ENCODE peak calls at places on chromosomes 1 and 21, in seven cellular contexts. Z, U, B, V, S, P and H are unnamed samples.

GRCh38 chr1:34829250-34829649 is 30.3 kb downstream of the SMIM12 start:
- DNase-seq in Z (no peak), S (peak), U (no peak), P (no peak), V (no peak), B (no peak), H (no peak)

GRCh38 chr1:234326493-234327366 is 46.5 kb upstream of the COA6 start:
- DNase-seq in U (peak), P (peak), Z (peak), S (peak), B (peak), V (peak), H (peak)

GRCh38 chr1:29831500-29832117 is 595.3 kb downstream of the PTPRU start:
- DNase-seq in B (no peak), P (no peak), U (no peak), Z (no peak), S (peak), V (no peak), H (no peak)

GRCh38 chr1:115976900-115977480 is 677 bp downstream of the SLC22A15 start:
- DNase-seq in Z (no peak), U (no peak), S (no peak), P (no peak), V (no peak), B (no peak), H (peak)

GRCh38 chr1:41806472-41807155 is 112.1 kb downstream of the HIVEP3 start:
- DNase-seq in Z (no peak), P (no peak), S (no peak), B (no peak), U (no peak), V (no peak), H (no peak)

GRCh38 chr1:184691719-184692324 is 62.8 kb downstream of the EDEM3 start:
- DNase-seq in S (no peak), P (peak), V (peak), B (no peak), U (peak), Z (peak), H (peak)

GRCh38 chr1:59570524-59570923 is 244.2 kb upstream of the HOOK1 start:
- DNase-seq in B (no peak), V (no peak), S (no peak), U (no peak), Z (peak), P (peak), H (no peak)

GRCh38 chr1:103371234-103371633 is 154.3 kb upstream of the RNPC3 start:
- DNase-seq in P (peak), V (no peak), U (no peak), Z (peak), S (no peak), B (no peak), H (peak)

GRCh38 chr1:116178837-116179236 is 67.6 kb downstream of the MAB21L3 start:
- DNase-seq in B (no peak), U (no peak), S (no peak), V (no peak), P (no peak), Z (no peak), H (no peak)

GRCh38 chr1:19209439-19209989 is 552 bp downstream of the UBR4 start:
- DNase-seq in U (no peak), B (no peak), V (peak), P (peak), Z (peak), S (no peak), H (peak)

GRCh38 chr1:210621712-210622111 is 293.0 kb downstream of the HHAT start:
- DNase-seq in Z (no peak), B (no peak), S (no peak), P (no peak), V (no peak), U (no peak), H (no peak)

GRCh38 chr1:20663365-20663764 is 2.2 kb upstream of the DDOST start:
- DNase-seq in P (no peak), V (no peak), S (no peak), U (no peak), B (no peak), Z (no peak), H (no peak)

GRCh38 chr1:99639408-99639807 is 6.5 kb upstream of the PALMD start:
- DNase-seq in P (no peak), V (no peak), U (no peak), B (no peak), S (no peak), Z (no peak), H (no peak)

GRCh38 chr1:95005584-95005983 is 67.2 kb downstream of the ALG14 start:
- DNase-seq in P (peak), S (no peak), Z (no peak), B (no peak), V (no peak), U (no peak), H (no peak)

GRCh38 chr1:198623920-198624647 is 14.8 kb upstream of the PTPRC start:
- DNase-seq in V (no peak), S (no peak), B (no peak), U (no peak), Z (peak), P (peak), H (no peak)

GRCh38 chr1:171300401-171300800 is 13.6 kb upstream of the FMO4 start:
- DNase-seq in Z (no peak), V (no peak), P (no peak), U (no peak), S (no peak), B (no peak), H (no peak)

GRCh38 chr1:210828996-210829596 is 304.9 kb downstream of the KCNH1 start:
- DNase-seq in V (no peak), B (no peak), S (no peak), P (no peak), Z (peak), U (no peak), H (no peak)

GRCh38 chr21:45288441-45288841 is 746 bp upstream of the POFUT2 start:
- DNase-seq in B (peak), V (no peak), U (no peak), P (no peak), S (no peak), Z (no peak), H (no peak)

GRCh38 chr1:93670141-93670540 is 11.5 kb downstream of the BCAR3 start:
- DNase-seq in Z (peak), U (no peak), S (no peak), V (no peak), P (peak), B (no peak), H (no peak)

GRCh38 chr1:156247460-156248322 is at the start of gene PAQR6:
- DNase-seq in U (peak), S (peak), Z (no peak), B (peak), P (no peak), V (no peak), H (no peak)

GRCh38 chr1:97758589-97759057 is 162.2 kb downstream of the DPYD start:
- DNase-seq in V (no peak), S (no peak), Z (no peak), P (peak), U (no peak), B (no peak), H (no peak)

GRCh38 chr1:95039360-95040031 is 33.3 kb downstream of the ALG14 start:
- DNase-seq in P (peak), S (no peak), B (no peak), U (no peak), V (peak), Z (peak), H (peak)

GRCh38 chr1:206693592-206693991 is 8.9 kb downstream of the MAPKAPK2 start:
- DNase-seq in B (no peak), Z (peak), S (no peak), P (peak), V (no peak), U (no peak), H (no peak)

GRCh38 chr1:185155600-185156320 is 993 bp downstream of the TRMT1L start:
- DNase-seq in S (no peak), V (no peak), P (peak), Z (peak), U (peak), B (no peak), H (peak)

GRCh38 chr1:119139393-119139792 is 1.1 kb downstream of the WARS2 start:
- DNase-seq in B (no peak), S (no peak), U (no peak), P (no peak), Z (no peak), V (peak), H (no peak)

GRCh38 chr1:25914074-25914995 is 8.1 kb upstream of the STMN1 start:
- DNase-seq in V (peak), U (no peak), S (no peak), P (no peak), B (no peak), Z (peak), H (peak)

GRCh38 chr1:235642021-235642942 is 7.3 kb downstream of the GNG4 start:
- DNase-seq in B (peak), U (no peak), S (peak), P (peak), Z (peak), V (peak), H (no peak)

GRCh38 chr1:236603896-236604217 is 459 bp downstream of the HEATR1 start:
- DNase-seq in U (peak), B (no peak), V (peak), S (no peak), Z (peak), P (peak), H (peak)

GRCh38 chr1:8631163-8631562 is 186.3 kb downstream of the RERE start:
- DNase-seq in Z (peak), B (no peak), V (no peak), P (peak), U (no peak), S (no peak), H (peak)

GRCh38 chr1:30427545-30427944 is 295.8 kb downstream of the MATN1 start:
- DNase-seq in Z (no peak), U (no peak), V (peak), B (peak), P (no peak), S (peak), H (no peak)

GRCh38 chr1:905071-905749 is 18.5 kb upstream of the SAMD11 start:
- DNase-seq in Z (no peak), V (peak), S (peak), P (peak), U (no peak), B (peak), H (peak)

DNA sequence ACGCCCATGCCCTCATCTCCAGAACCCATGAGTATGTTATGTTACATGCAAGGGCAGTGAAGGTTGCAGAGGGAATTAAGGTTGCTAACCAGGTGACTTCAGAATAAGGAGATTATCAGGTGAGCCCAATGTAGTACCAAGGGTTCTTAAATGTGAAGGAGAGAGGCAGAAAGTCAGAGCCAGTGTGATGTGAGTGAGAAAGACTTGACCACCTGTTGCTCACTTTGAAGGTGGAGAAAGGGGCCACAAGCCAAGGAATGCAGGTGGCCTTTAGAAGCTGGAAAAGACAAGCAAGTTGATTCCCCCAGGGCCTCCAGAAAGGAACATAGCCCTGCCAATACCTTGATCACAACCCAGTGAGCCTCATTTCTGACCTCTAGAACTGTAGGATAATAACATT is 84.7 kb upstream of the CLDN14 start:
- DNase-seq in V (no peak), S (no peak), P (no peak), U (no peak), B (no peak), Z (no peak), H (no peak)
- H3K4ac ChIP-seq in V (no peak), S (no peak), P (no peak), U (no peak), B (no peak), Z (no peak), H (no peak)

GRCh38 chr1:22118291-22118992 is 24.5 kb downstream of the WNT4 start:
- DNase-seq in P (no peak), U (no peak), B (no peak), Z (no peak), S (no peak), V (no peak), H (no peak)
- H3K23ac ChIP-seq in P (no peak), U (peak), B (no peak), Z (no peak), S (no peak), V (no peak), H (no peak)

DNA sequence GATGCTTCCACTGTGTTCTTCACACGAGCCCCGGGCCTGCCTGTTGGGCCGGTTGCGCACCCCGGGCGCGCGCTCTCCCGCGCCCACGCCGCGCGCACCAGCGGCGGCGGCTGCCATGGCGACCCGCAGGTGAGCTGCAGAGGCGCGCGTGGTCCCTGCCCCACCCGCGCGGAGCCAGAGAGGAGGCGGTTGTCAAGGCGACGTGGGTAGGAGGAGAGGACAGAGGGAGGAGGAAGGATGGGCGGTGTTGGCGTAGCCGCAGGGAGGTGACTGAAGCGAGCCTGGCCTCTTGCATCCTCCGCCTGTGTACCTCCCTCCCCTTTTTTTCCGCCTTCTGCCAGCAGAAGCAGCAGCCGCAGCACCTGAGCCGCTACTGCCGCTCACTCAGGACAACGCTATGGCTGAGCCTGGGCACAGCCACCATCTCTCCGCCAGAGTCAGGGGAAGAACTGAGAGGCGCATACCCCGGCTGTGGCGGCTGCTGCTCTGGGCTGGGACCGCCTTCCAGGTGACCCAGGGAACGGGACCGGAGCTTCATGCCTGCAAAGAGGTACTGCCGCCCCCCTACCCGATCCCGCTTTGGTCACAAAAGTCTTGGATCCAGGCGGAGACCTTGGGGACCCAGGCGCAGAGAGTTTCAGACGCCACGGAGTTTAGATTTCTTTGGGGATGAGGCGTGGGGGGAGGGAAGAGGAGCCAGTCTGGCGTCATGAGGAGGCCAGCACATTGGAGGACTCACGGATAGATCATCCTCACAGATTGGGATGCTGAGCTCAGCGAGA is at the start of gene ELAPOR1:
- DNase-seq in S (peak), V (peak), Z (peak), U (peak), P (no peak), B (peak), H (peak)
- H3K4ac ChIP-seq in S (no peak), V (no peak), Z (no peak), U (no peak), P (no peak), B (no peak), H (no peak)

DNA sequence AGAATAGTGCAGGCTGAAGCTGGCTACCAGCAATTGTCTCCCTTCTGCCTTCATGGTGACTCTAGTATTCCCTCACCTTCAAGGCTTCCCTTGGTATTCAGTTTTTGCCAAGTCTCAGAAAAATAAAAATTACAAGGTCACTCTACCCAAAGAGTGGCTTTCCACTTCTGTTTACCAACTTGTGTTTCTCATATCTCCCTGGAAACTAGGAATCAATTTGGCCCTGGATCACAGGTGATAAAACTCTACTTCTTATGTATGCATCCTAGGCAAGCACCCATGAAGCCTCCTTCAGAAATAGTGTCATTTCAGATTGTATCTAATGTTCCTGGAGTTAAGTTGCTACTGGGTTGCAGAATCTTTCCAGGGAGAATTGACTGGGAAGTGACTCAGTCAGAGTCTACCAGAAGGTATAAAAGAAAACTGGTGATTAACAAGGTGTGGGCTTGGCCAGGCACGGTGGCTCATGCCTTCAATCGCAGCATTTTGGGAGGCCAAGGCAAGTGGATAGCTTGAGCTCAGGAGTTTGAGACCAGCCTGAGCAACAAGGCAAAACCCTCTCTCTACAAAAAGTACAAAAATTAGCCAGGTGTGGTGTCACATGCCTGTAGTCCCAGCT is 24.5 kb upstream of the DOCK7 start:
- DNase-seq in Z (no peak), B (no peak), S (no peak), V (no peak), U (no peak), P (no peak), H (no peak)
- H3K23ac ChIP-seq in Z (no peak), B (no peak), S (no peak), V (no peak), U (no peak), P (no peak), H (no peak)

GRCh38 chr1:17213433-17214148 is 8.7 kb downstream of the PADI1 start:
- DNase-seq in S (no peak), B (no peak), V (no peak), P (no peak), U (no peak), Z (no peak), H (no peak)

GRCh38 chr1:17216078-17216477 is 11.2 kb downstream of the PADI1 start:
- DNase-seq in B (no peak), Z (no peak), V (peak), U (no peak), S (no peak), P (no peak), H (no peak)

GRCh38 chr1:17212487-17213121 is 7.7 kb downstream of the PADI1 start:
- DNase-seq in S (no peak), Z (peak), V (peak), U (no peak), B (no peak), P (peak), H (peak)

GRCh38 chr1:17215545-17215890 is 10.6 kb downstream of the PADI1 start:
- DNase-seq in U (no peak), Z (no peak), V (no peak), S (no peak), P (peak), B (no peak), H (no peak)

DNA sequence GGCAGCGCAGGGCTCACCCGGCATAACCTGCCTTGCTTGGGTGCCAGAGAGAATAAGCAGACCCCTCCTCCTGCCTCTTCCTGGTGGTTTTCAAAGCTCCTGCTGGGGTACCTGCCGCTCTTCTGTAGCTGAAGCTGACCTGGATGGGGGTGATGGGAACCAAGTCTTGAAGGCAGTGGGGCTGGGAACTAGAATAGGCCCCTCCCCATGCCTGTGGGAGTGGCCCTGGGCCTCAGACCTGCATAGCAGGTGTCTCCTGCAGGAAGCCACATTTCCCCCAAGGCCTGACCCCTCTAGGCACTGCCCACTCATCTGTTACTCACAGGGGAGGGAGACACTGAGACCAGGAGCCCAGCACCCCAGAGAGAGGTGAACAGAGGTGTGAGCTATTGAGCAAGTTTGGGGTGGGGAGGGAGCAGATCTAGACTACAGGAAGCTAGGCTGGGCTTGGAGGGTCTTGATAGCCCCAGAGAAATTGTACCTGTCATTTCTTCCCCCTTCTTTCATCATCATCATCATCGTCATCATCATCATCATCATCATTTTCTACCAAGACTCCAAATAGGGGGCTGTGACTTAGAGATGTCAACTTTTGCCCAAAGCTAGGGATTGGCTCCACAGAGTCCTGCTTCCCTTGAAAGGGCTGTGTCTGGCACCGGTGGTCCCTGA is 10.1 kb downstream of the PADI1 start:
- DNase-seq in Z (no peak), U (no peak), V (no peak), B (no peak), S (no peak), P (no peak), H (no peak)
- H3K4ac ChIP-seq in Z (no peak), U (no peak), V (no peak), B (no peak), S (no peak), P (peak), H (no peak)

GRCh38 chr1:77673030-77673429 is 9.4 kb downstream of the ZZZ3 start:
- DNase-seq in S (no peak), U (no peak), P (no peak), V (no peak), Z (no peak), B (no peak), H (no peak)

GRCh38 chr1:77673716-77674355 is 8.6 kb downstream of the ZZZ3 start:
- DNase-seq in B (no peak), Z (peak), S (no peak), V (no peak), P (no peak), U (no peak), H (no peak)

GRCh38 chr1:77671836-77672235 is 10.6 kb downstream of the ZZZ3 start:
- DNase-seq in Z (peak), U (no peak), V (no peak), P (peak), B (no peak), S (no peak), H (no peak)

GRCh38 chr1:77670330-77670729 is 12.1 kb downstream of the ZZZ3 start:
- DNase-seq in U (no peak), Z (no peak), B (no peak), P (no peak), V (no peak), S (no peak), H (no peak)

GRCh38 chr1:77672374-77672773 is 10.1 kb downstream of the ZZZ3 start:
- DNase-seq in P (no peak), V (no peak), S (no peak), U (no peak), B (no peak), Z (no peak), H (no peak)
- H3K23ac ChIP-seq in P (no peak), V (no peak), S (no peak), U (no peak), B (no peak), Z (peak), H (no peak)

GRCh38 chr1:109369167-109369746 is 28.5 kb downstream of the SORT1 start:
- DNase-seq in Z (peak), P (no peak), U (no peak), V (no peak), S (no peak), B (no peak), H (no peak)

GRCh38 chr1:109370712-109371270 is 26.9 kb downstream of the SORT1 start:
- DNase-seq in Z (peak), U (no peak), V (no peak), B (no peak), S (no peak), P (peak), H (no peak)

GRCh38 chr1:109368464-109368863 is 29.3 kb downstream of the SORT1 start:
- DNase-seq in Z (no peak), S (no peak), B (no peak), V (peak), U (no peak), P (peak), H (no peak)

GRCh38 chr1:109373051-109373593 is 24.6 kb downstream of the SORT1 start:
- DNase-seq in P (no peak), B (no peak), V (no peak), S (no peak), Z (no peak), U (no peak), H (no peak)

GRCh38 chr1:109371271-109371739 is 26.4 kb downstream of the SORT1 start:
- DNase-seq in U (no peak), B (no peak), P (peak), S (no peak), Z (peak), V (no peak), H (peak)
- H3K4ac ChIP-seq in U (no peak), B (no peak), P (no peak), S (no peak), Z (peak), V (no peak), H (no peak)